ENCODE peak calls at places on chromosomes 1 and 21, in five cellular contexts. R, O, Z, K and W are unnamed samples.

GRCh38 chr1:16315437-16315836 is 36.8 kb downstream of the FBXO42 start:
- DNase-seq in K (no peak), R (no peak), O (no peak), Z (no peak), W (no peak)

GRCh38 chr1:25737151-25737550 is 62.8 kb upstream of the SELENON start:
- DNase-seq in O (no peak), R (no peak), K (no peak), Z (no peak), W (no peak)

GRCh38 chr1:18328803-18329202 is 151.9 kb upstream of the KLHDC7A start:
- DNase-seq in R (no peak), O (no peak), Z (no peak), K (no peak), W (no peak)

GRCh38 chr21:38921511-38922215 is 115.9 kb downstream of the ETS2 start:
- DNase-seq in R (no peak), Z (no peak), O (no peak), K (peak), W (no peak)

GRCh38 chr1:37147397-37147831 is 113.1 kb upstream of the GRIK3 start:
- DNase-seq in R (no peak), K (no peak), O (peak), Z (no peak), W (no peak)

GRCh38 chr1:154460695-154461249 is 41.2 kb upstream of the TDRD10 start:
- DNase-seq in O (no peak), K (no peak), R (no peak), Z (no peak), W (no peak)

GRCh38 chr1:160626560-160627342 is 20.1 kb downstream of the SLAMF1 start:
- DNase-seq in O (no peak), K (no peak), R (no peak), Z (no peak), W (no peak)

GRCh38 chr21:40254540-40255455 is 387.6 kb downstream of the PCP4 start:
- DNase-seq in K (no peak), Z (no peak), R (peak), O (no peak), W (no peak)

GRCh38 chr1:10140981-10141380 is 69.4 kb upstream of the KIF1B start:
- DNase-seq in Z (no peak), R (no peak), K (no peak), O (no peak), W (no peak)

GRCh38 chr1:243742814-243743213 is 107.2 kb downstream of the AKT3 start:
- DNase-seq in Z (no peak), R (no peak), K (peak), O (no peak), W (no peak)

GRCh38 chr1:205369621-205370230 is 13.0 kb upstream of the KLHDC8A start:
- DNase-seq in Z (no peak), O (peak), K (no peak), R (no peak), W (no peak)

GRCh38 chr1:46535063-46535462 is 16.4 kb downstream of the KNCN start:
- DNase-seq in R (peak), Z (no peak), O (no peak), K (peak), W (no peak)

GRCh38 chr1:78237364-78237916 is 191.7 kb downstream of the GIPC2 start:
- DNase-seq in O (no peak), K (no peak), R (peak), Z (no peak), W (no peak)

GRCh38 chr1:211920602-211921226 is 90.2 kb upstream of the LPGAT1 start:
- DNase-seq in Z (no peak), R (peak), K (peak), O (no peak), W (no peak)

GRCh38 chr1:31064685-31065309 is 720 bp downstream of the PUM1 start:
- DNase-seq in K (peak), O (no peak), Z (peak), R (no peak), W (no peak)

GRCh38 chr1:6785721-6786505 is 659 bp downstream of the CAMTA1 start:
- DNase-seq in R (peak), K (no peak), Z (peak), O (no peak), W (peak)

GRCh38 chr1:47986741-47987140 is 10.4 kb downstream of the TRABD2B start:
- DNase-seq in R (peak), O (no peak), K (peak), Z (no peak), W (no peak)

GRCh38 chr1:208917281-208917680 is 666.2 kb upstream of the CAMK1G start:
- DNase-seq in Z (no peak), K (no peak), O (no peak), R (no peak), W (no peak)

GRCh38 chr1:200890818-200891773 is 3.6 kb upstream of the INAVA start:
- DNase-seq in O (no peak), Z (no peak), K (peak), R (peak), W (no peak)

GRCh38 chr1:53588053-53588779 is 129.0 kb downstream of the DMRTB1 start:
- DNase-seq in R (no peak), K (no peak), O (peak), Z (no peak), W (no peak)

GRCh38 chr1:17922833-17923232 is 167.7 kb downstream of the ACTL8 start:
- DNase-seq in K (peak), R (peak), O (peak), Z (no peak), W (no peak)

GRCh38 chr1:38875811-38876210 is 2.7 kb upstream of the MYCBP start:
- DNase-seq in K (no peak), Z (no peak), R (no peak), O (no peak), W (no peak)

GRCh38 chr1:164641353-164641730 is 82.4 kb downstream of the PBX1 start:
- DNase-seq in Z (no peak), K (peak), R (no peak), O (no peak), W (no peak)

GRCh38 chr1:87956766-87957165 is 628.1 kb downstream of the LMO4 start:
- DNase-seq in Z (no peak), O (no peak), K (peak), R (no peak), W (no peak)

GRCh38 chr21:38910390-38911008 is 104.8 kb downstream of the ETS2 start:
- DNase-seq in R (no peak), K (no peak), O (no peak), Z (no peak), W (no peak)

GRCh38 chr1:176055398-176055797 is 151.7 kb downstream of the COP1 start:
- DNase-seq in Z (no peak), R (no peak), K (no peak), O (no peak), W (no peak)

GRCh38 chr1:12087797-12088314 is 24.8 kb downstream of the TNFRSF8 start:
- DNase-seq in O (no peak), Z (no peak), R (no peak), K (no peak), W (no peak)

GRCh38 chr1:226223157-226223785 is at the start of gene MIXL1:
- DNase-seq in Z (no peak), O (no peak), K (no peak), R (peak), W (peak)

GRCh38 chr1:229203030-229203751 is 67.7 kb upstream of the RAB4A start:
- DNase-seq in Z (no peak), R (peak), K (peak), O (no peak), W (no peak)

GRCh38 chr1:25066253-25066652 is 136.2 kb upstream of the RUNX3 start:
- DNase-seq in Z (no peak), K (no peak), R (no peak), O (no peak), W (no peak)

GRCh38 chr1:212488436-212489283 is 55.9 kb downstream of the NENF start:
- DNase-seq in Z (no peak), O (no peak), K (peak), R (peak), W (no peak)

GRCh38 chr1:205326812-205327466 is 5.4 kb upstream of the NUAK2 start:
- DNase-seq in O (no peak), R (no peak), K (no peak), Z (no peak), W (no peak)

GRCh38 chr1:20399196-20399595 is 86.8 kb downstream of the CAMK2N1 start:
- DNase-seq in Z (no peak), R (no peak), O (peak), K (no peak), W (no peak)

GRCh38 chr21:17726047-17726446 is 93.1 kb downstream of the C21orf91 start:
- DNase-seq in O (no peak), K (peak), R (no peak), Z (no peak), W (no peak)

GRCh38 chr1:172745014-172745413 is 86.1 kb downstream of the FASLG start:
- DNase-seq in O (no peak), R (peak), Z (no peak), K (peak), W (peak)

GRCh38 chr1:19156676-19157075 is 53.4 kb downstream of the UBR4 start:
- DNase-seq in Z (no peak), R (no peak), K (peak), O (no peak), W (no peak)

GRCh38 chr1:40818264-40818961 is 34.8 kb downstream of the KCNQ4 start:
- DNase-seq in O (no peak), Z (peak), R (peak), K (peak), W (peak)

GRCh38 chr1:93774707-93775106 is 93.1 kb upstream of the BCAR3 start:
- DNase-seq in R (no peak), Z (no peak), O (no peak), K (no peak), W (no peak)